ENCODE peak calls at places on chromosome 12, in six cellular contexts. P is thyroid gland, I is adrenal gland, N is breast epithelium, Y is IMR-90, V is suprapubic skin. F is an unnamed sample. For H3K4me1, the result is how much of the 10 kb centered on the place peaks cover.

GRCh38 chr12:14741153-14741552 is 44.8 kb upstream of the GUCY2C start:
- DNase-seq in P (no peak), I (no peak), N (no peak), Y (no peak), V (no peak), F (no peak)

GRCh38 chr12:59056931-59057330 is 136.6 kb upstream of the LRIG3 start:
- DNase-seq in P (no peak), I (no peak), N (no peak), Y (peak), V (no peak), F (no peak)

GRCh38 chr12:131525795-131526508 is 184.9 kb upstream of the SFSWAP start:
- DNase-seq in P (no peak), I (no peak), N (no peak), Y (no peak), V (no peak), F (no peak)

GRCh38 chr12:31961137-31961536 is 1.9 kb downstream of the RESF1 start:
- DNase-seq in P (no peak), I (no peak), N (no peak), Y (no peak), V (no peak), F (no peak)

GRCh38 chr12:27277846-27278260 is 33.8 kb downstream of the STK38L start:
- DNase-seq in P (peak), I (peak), N (no peak), Y (peak), V (no peak), F (no peak)

GRCh38 chr12:851343-851742 is 98.2 kb downstream of the RAD52 start:
- DNase-seq in P (no peak), I (no peak), N (no peak), Y (peak), V (no peak), F (no peak)

GRCh38 chr12:53221203-53222076 is 10.6 kb downstream of the RARG start:
- DNase-seq in P (peak), I (peak), N (peak), Y (peak), V (peak), F (no peak)

GRCh38 chr12:94312388-94312787 is 147.3 kb downstream of the CEP83 start:
- DNase-seq in P (no peak), I (no peak), N (no peak), Y (no peak), V (no peak), F (no peak)

GRCh38 chr12:31324845-31325523 is 966 bp downstream of the SINHCAF start:
- DNase-seq in P (peak), I (peak), N (peak), Y (peak), V (peak), F (no peak)

GRCh38 chr12:117699118-117699517 is 269.7 kb downstream of the KSR2 start:
- DNase-seq in P (no peak), I (no peak), N (no peak), Y (no peak), V (no peak), F (no peak)

GRCh38 chr12:21001778-21002177 is 129.2 kb upstream of the SLCO1B1 start:
- DNase-seq in P (no peak), I (no peak), N (no peak), Y (no peak), V (no peak), F (no peak)

GRCh38 chr12:117161460-117162166 is 28.7 kb downstream of the FBXO21 start:
- DNase-seq in P (no peak), I (no peak), N (no peak), Y (no peak), V (no peak), F (no peak)

GRCh38 chr12:5088586-5089264 is 45.0 kb downstream of the KCNA5 start:
- DNase-seq in P (no peak), I (peak), N (no peak), Y (peak), V (no peak), F (no peak)

GRCh38 chr12:49296836-49297694 is 2.1 kb downstream of the PRPH start:
- DNase-seq in P (peak), I (peak), N (no peak), Y (no peak), V (no peak), F (no peak)

GRCh38 chr12:20588057-20588456 is 107.1 kb upstream of the SLCO1C1 start:
- DNase-seq in P (no peak), I (peak), N (no peak), Y (no peak), V (no peak), F (no peak)

GRCh38 chr12:49708851-49709250 is 1.6 kb upstream of the FMNL3 start:
- DNase-seq in P (no peak), I (no peak), N (no peak), Y (no peak), V (no peak), F (no peak)

GRCh38 chr12:115341442-115341841 is 657.5 kb upstream of the TBX3 start:
- DNase-seq in P (peak), I (peak), N (peak), Y (peak), V (peak), F (no peak)

GRCh38 chr12:8483081-8483479 is 27.3 kb downstream of the CLEC6A start:
- DNase-seq in P (no peak), I (no peak), N (no peak), Y (no peak), V (no peak), F (no peak)

GRCh38 chr12:3603576-3603975 is 112.6 kb downstream of the PRMT8 start:
- DNase-seq in P (no peak), I (no peak), N (no peak), Y (no peak), V (no peak), F (no peak)

GRCh38 chr12:100826323-100826722 is 31.7 kb downstream of the ANO4 start:
- DNase-seq in P (peak), I (peak), N (peak), Y (peak), V (no peak), F (no peak)

GRCh38 chr12:123891516-123892179 is 81.0 kb downstream of the CCDC92 start:
- DNase-seq in P (no peak), I (no peak), N (no peak), Y (no peak), V (no peak), F (no peak)

GRCh38 chr12:78210894-78211302 is 380.2 kb downstream of the NAV3 start:
- DNase-seq in P (peak), I (no peak), N (no peak), Y (peak), V (no peak), F (no peak)

GRCh38 chr12:3216097-3216496 is 138.9 kb downstream of the TSPAN9 start:
- DNase-seq in P (no peak), I (no peak), N (no peak), Y (peak), V (no peak), F (no peak)

GRCh38 chr12:47111392-47111778 is 31.6 kb upstream of the AMIGO2 start:
- DNase-seq in P (no peak), I (no peak), N (no peak), Y (no peak), V (no peak), F (no peak)

GRCh38 chr12:46659032-46659703 is 166.6 kb downstream of the SLC38A4 start:
- DNase-seq in P (no peak), I (no peak), N (no peak), Y (peak), V (no peak), F (no peak)

GRCh38 chr12:104974626-104975290 is 11.4 kb upstream of the NOPCHAP1 start:
- DNase-seq in P (no peak), I (no peak), N (no peak), Y (peak), V (no peak), F (peak)

GRCh38 chr12:10235761-10236631 is 23.3 kb downstream of the GABARAPL1 start:
- DNase-seq in P (peak), I (no peak), N (no peak), Y (peak), V (no peak), F (no peak)

GRCh38 chr12:76490763-76491162 is 68.8 kb downstream of the OSBPL8 start:
- DNase-seq in P (no peak), I (no peak), N (no peak), Y (no peak), V (no peak), F (no peak)
- TF ChIP-seq POLR2A in P (no peak), I (no peak), N (no peak), Y (no peak), V (no peak), F (no peak)

DNA sequence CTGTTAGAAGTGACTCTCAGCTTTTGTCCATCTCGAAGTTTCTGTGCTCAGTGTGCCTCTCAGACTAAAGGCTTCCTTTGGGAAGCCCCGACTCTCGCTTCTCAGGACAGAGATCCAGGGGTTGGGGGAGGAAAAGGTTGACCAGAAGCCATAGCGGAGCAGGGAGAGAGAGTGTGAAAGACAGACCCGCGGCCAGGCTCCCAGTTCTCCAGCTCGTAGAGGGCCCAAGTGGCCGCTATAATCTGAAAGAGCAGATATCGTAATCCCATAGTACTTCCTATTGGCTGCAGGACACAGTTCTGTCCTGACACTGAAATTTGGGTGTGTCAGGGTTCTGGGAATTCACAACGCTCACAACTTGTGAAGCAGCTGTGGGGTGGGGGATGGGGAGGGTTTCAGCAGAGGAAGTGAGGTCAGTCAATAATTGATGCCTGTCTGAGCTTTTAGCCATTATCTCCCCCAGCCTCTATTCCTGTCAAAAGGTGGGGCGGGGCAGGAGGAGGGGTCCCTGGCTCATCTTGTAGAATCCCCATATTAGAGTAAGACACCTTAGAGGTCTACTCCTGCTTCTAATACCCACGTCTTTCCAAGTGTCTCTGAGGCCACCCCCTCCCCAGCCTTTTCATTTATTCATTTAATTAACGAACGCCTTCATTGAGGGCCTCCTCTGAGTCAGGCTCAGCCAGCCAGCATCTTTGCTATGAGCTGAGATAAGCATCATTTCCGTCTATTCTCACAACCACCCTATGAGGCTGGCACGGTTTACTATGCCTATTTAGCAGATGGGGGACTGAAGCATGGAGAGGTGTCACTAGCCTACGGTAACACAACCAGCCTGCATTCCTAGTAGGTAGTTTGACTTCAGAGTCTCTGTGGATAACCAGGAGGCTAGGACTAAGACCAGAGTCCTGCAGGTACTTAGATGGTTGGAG is 1.5 kb upstream of the ACVRL1 start:
- DNase-seq in P (peak), I (peak), N (no peak), Y (peak), V (peak), F (no peak)
- H3K4me1 ChIP-seq in P (under half), I (under half), N (under half), Y (under half), V (half or more), F (under half)

GRCh38 chr12:56722832-56723231 is 2.3 kb downstream of the NACA start:
- DNase-seq in P (peak), I (no peak), N (no peak), Y (no peak), V (no peak), F (no peak)
- H3K4me3 ChIP-seq in P (no peak), I (peak), N (peak), Y (no peak), V (peak), F (peak)

DNA sequence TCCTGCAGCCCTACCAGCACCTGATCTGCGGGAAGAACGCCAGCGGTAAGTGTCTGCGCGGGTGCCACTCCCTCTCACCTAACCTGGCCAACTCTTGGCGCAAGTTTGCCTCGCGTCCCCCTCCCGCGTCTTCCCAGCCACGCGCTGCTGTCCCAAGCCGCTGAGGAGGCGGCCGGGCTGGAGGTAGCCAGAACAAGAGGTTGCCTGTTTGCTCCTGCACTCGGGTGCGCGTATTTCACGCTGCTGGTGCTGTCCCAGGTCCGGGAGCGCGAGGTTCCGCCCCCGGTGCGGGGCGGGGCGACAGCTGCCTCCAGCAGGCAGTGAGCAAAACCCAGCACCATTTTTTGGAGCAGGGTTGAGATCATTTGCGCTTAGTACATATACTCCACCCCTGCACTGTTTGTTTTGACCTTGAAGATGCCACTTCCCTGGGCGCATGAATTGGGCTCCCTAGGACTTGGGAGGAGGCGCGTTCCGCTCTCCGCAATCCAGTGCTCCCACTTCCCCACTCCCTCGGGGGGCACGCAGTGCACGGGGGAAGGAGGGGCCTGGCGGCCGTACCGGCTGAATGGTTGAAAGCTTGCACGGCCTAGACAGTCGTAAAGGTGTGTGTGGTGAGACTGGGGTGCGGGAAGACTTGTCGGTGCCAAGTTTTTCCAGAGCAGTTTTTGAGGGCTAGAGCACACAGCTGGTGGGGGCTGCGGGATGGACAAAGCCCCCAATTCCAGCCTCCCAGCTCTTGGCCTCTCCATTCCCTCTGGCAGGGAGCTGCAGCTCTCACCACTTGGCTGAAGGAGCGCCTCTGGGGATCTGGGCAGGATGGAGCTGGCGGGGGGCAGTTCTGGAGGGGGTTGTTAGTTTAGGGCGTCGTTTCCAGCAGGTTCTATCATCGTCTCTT is 226.9 kb upstream of the CRY1 start:
- DNase-seq in P (peak), I (no peak), N (no peak), Y (peak), V (no peak), F (no peak)
- TF ChIP-seq POLR2A in P (peak), I (no peak), N (no peak), Y (no peak), V (no peak), F (peak)

GRCh38 chr12:106135075-106135474 is 3.7 kb downstream of the NUAK1 start:
- DNase-seq in P (peak), I (no peak), N (no peak), Y (peak), V (no peak), F (no peak)

GRCh38 chr12:106136263-106136662 is 2.5 kb downstream of the NUAK1 start:
- DNase-seq in P (peak), I (peak), N (peak), Y (peak), V (peak), F (no peak)

GRCh38 chr12:106133136-106134087 is 5.3 kb downstream of the NUAK1 start:
- DNase-seq in P (no peak), I (no peak), N (no peak), Y (peak), V (no peak), F (no peak)

GRCh38 chr12:106135781-106136180 is 3.0 kb downstream of the NUAK1 start:
- DNase-seq in P (peak), I (no peak), N (no peak), Y (peak), V (no peak), F (no peak)

GRCh38 chr12:106134294-106134949 is 4.3 kb downstream of the NUAK1 start:
- DNase-seq in P (no peak), I (no peak), N (no peak), Y (no peak), V (no peak), F (no peak)
- H3K4me1 ChIP-seq in P (under half), I (half or more), N (under half), Y (under half), V (half or more), F (half or more)